ENCODE peak calls at places on chromosome 18, in six cellular contexts. D is A549, Z is PC-3, M is endothelial cell of umbilical vein, R is IMR-90, B is HCT116. L is an unnamed sample.

GRCh38 chr18:56475250-56475649 is 163.1 kb downstream of the TXNL1 start:
- DNase-seq in D (peak), Z (peak), M (no peak), R (no peak), B (no peak), L (no peak)

GRCh38 chr18:77052297-77052645 is 80.3 kb downstream of the MBP start:
- DNase-seq in D (no peak), Z (no peak), M (no peak), R (no peak), B (no peak), L (no peak)

GRCh38 chr18:65091737-65092329 is 659.0 kb upstream of the CDH7 start:
- DNase-seq in D (peak), Z (peak), M (no peak), R (peak), B (no peak), L (no peak)

GRCh38 chr18:51400721-51401120 is 203.2 kb upstream of the MEX3C start:
- DNase-seq in D (no peak), Z (no peak), M (no peak), R (no peak), B (no peak), L (no peak)

GRCh38 chr18:79567481-79568147 is 112.0 kb upstream of the CTDP1 start:
- DNase-seq in D (no peak), Z (no peak), M (peak), R (peak), B (no peak), L (peak)

GRCh38 chr18:2515408-2515807 is 55.9 kb downstream of the METTL4 start:
- DNase-seq in D (peak), Z (peak), M (peak), R (peak), B (peak), L (no peak)

GRCh38 chr18:71223487-71223886 is 934.6 kb downstream of the SOCS6 start:
- DNase-seq in D (no peak), Z (no peak), M (no peak), R (no peak), B (no peak), L (no peak)

GRCh38 chr18:34901299-34901698 is 139.9 kb upstream of the MAPRE2 start:
- DNase-seq in D (peak), Z (peak), M (no peak), R (peak), B (no peak), L (no peak)

GRCh38 chr18:3340682-3341097 is 78.8 kb downstream of the MYL12B start:
- DNase-seq in D (no peak), Z (peak), M (peak), R (peak), B (no peak), L (no peak)

GRCh38 chr18:41720226-41720625 is 234.8 kb upstream of the PIK3C3 start:
- DNase-seq in D (no peak), Z (no peak), M (no peak), R (no peak), B (no peak), L (no peak)

DNA sequence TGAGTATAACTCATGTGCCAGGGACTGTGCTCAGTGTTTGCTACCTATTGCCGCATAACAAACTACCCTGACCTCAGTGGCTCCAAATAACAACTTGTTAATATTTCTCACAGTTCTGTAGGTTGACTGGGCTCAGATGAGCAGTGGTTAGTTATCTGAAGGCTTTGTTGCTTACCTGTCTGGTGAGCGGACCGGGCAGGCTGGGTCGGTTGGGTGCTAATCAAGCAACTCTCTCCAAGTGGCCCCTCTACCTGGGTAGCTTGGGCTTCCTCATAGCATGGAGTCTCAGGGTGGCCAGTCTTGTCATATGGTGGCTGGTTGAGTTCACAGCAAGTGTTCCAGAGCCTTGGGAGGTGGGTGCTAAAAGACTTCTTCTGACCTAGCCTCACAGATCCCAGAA is 16.7 kb downstream of the RAB31 start:
- DNase-seq in D (no peak), Z (no peak), M (no peak), R (no peak), B (no peak), L (no peak)
- H3K4me2 ChIP-seq in D (no peak), Z (no peak), M (no peak), R (no peak), B (no peak), L (no peak)

DNA sequence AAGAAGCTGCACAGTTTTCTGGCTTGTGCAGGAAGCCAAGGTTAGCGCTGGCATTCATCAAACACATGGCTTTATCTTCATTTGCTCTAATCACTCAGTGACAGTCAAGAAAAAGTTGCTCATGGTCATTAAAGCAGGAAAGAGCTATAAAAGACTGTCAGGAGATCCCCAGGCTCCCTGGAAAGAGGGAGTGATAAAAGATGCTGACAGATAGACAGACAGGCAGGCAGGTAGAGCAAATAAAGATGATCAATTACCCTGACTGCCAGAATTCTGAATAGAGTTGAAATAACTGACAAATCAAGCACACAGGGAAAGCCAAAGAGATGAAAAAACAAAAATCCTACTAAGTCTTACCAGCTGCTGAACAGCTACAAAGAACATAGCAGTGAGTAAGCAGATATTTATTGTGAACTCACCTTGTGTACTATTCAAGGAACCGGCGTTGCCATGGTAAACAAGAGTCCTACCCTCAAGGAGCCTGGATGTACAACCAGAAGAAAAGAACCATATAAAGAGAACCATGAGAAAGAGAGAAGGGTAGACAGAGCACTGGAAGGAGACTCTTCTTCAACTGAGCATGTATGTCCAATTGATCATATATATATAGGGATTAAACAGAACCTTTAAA is 68.0 kb downstream of the RNF152 start:
- DNase-seq in D (no peak), Z (no peak), M (no peak), R (no peak), B (no peak), L (no peak)
- H3K4me2 ChIP-seq in D (no peak), Z (no peak), M (no peak), R (no peak), B (no peak), L (no peak)

GRCh38 chr18:23302514-23302851 is 150.6 kb upstream of the RIOK3 start:
- DNase-seq in D (no peak), Z (no peak), M (no peak), R (no peak), B (no peak), L (no peak)
- H3K4me2 ChIP-seq in D (no peak), Z (no peak), M (no peak), R (no peak), B (no peak), L (peak)

GRCh38 chr18:6373187-6373586 is 41.5 kb downstream of the L3MBTL4 start:
- DNase-seq in D (no peak), Z (no peak), M (no peak), R (no peak), B (no peak), L (no peak)
- H3K4me2 ChIP-seq in D (no peak), Z (no peak), M (no peak), R (no peak), B (no peak), L (no peak)

GRCh38 chr18:48770243-48770642 is 180.5 kb downstream of the SMAD7 start:
- DNase-seq in D (no peak), Z (no peak), M (no peak), R (no peak), B (no peak), L (no peak)
- H3K4me2 ChIP-seq in D (no peak), Z (no peak), M (no peak), R (no peak), B (no peak), L (no peak)

GRCh38 chr18:75809392-75809791 is 381.9 kb upstream of the SMIM21 start:
- DNase-seq in D (no peak), Z (no peak), M (no peak), R (no peak), B (no peak), L (no peak)
- H3K4me2 ChIP-seq in D (no peak), Z (no peak), M (no peak), R (no peak), B (no peak), L (no peak)

L was measured in PC-9.